ENCODE peak calls at places on chromosomes 16 and 17, in ten cellular contexts. V, F, I, T, J, H, X, S, B and A are unnamed samples.

GRCh38 chr17:68329331-68329730 is 38.0 kb downstream of the ARSG start:
- DNase-seq in V (no peak), F (no peak), I (no peak), T (no peak), J (no peak), H (no peak), X (no peak), S (no peak), B (no peak), A (no peak)

GRCh38 chr16:10749680-10750035 is 6.0 kb downstream of the NUBP1 start:
- DNase-seq in V (no peak), F (no peak), I (no peak), T (no peak), J (no peak), H (no peak), X (no peak), S (no peak), B (no peak), A (peak)

GRCh38 chr17:27951872-27952271 is 58.7 kb upstream of the LYRM9 start:
- DNase-seq in V (no peak), F (no peak), I (no peak), T (no peak), J (no peak), H (no peak), X (no peak), S (no peak), B (peak), A (no peak)

GRCh38 chr16:14056970-14057369 is 14.1 kb upstream of the MRTFB start:
- DNase-seq in V (no peak), F (no peak), I (no peak), T (no peak), J (no peak), H (no peak), X (no peak), S (no peak), B (no peak), A (peak)

GRCh38 chr16:55835578-55835977 is 2.7 kb upstream of the CES1 start:
- DNase-seq in V (peak), F (no peak), I (no peak), T (peak), J (no peak), H (no peak), X (no peak), S (no peak), B (no peak), A (no peak)

GRCh38 chr16:56372938-56373337 is 52.4 kb downstream of the AMFR start:
- DNase-seq in V (no peak), F (no peak), I (no peak), T (no peak), J (no peak), H (no peak), X (no peak), S (no peak), B (no peak), A (no peak)

GRCh38 chr17:49748791-49749190 is 15.1 kb downstream of the FAM117A start:
- DNase-seq in V (no peak), F (peak), I (peak), T (no peak), J (peak), H (no peak), X (no peak), S (no peak), B (no peak), A (no peak)

GRCh38 chr16:88781140-88782077 is 3.6 kb downstream of the PIEZO1 start:
- DNase-seq in V (peak), F (peak), I (peak), T (no peak), J (no peak), H (no peak), X (no peak), S (peak), B (peak), A (no peak)

GRCh38 chr17:70345061-70345460 is 175.7 kb downstream of the KCNJ2 start:
- DNase-seq in V (no peak), F (no peak), I (no peak), T (no peak), J (no peak), H (no peak), X (no peak), S (no peak), B (no peak), A (no peak)

GRCh38 chr17:337866-338265 is 14.7 kb downstream of the RPH3AL start:
- DNase-seq in V (no peak), F (no peak), I (no peak), T (peak), J (no peak), H (no peak), X (no peak), S (no peak), B (no peak), A (no peak)

GRCh38 chr16:74608944-74609343 is 2.0 kb upstream of the GLG1 start:
- DNase-seq in V (peak), F (peak), I (peak), T (no peak), J (no peak), H (no peak), X (no peak), S (no peak), B (peak), A (no peak)

GRCh38 chr17:78351449-78352006 is 8.3 kb downstream of the SOCS3 start:
- DNase-seq in V (no peak), F (no peak), I (no peak), T (peak), J (no peak), H (peak), X (peak), S (peak), B (no peak), A (no peak)